ENCODE peak calls at places on chromosomes 7 and 10, in six cellular contexts. One of them, this sample, is unnamed.

GRCh38 chr10:45410489-45410806 is 36.4 kb downstream of the ALOX5 start:
- DNase-seq in IMR-90: no peak
- DNase-seq in Ammon's horn: no peak
- DNase-seq in foreskin fibroblast: no peak
- DNase-seq in H9: no peak
- DNase-seq in NCI-H1417: no peak
- DNase-seq in this sample: no peak

GRCh38 chr10:95327367-95327766 is 36.6 kb upstream of the PDLIM1 start:
- DNase-seq in H9: no peak
- DNase-seq in NCI-H1417: peak
- DNase-seq in foreskin fibroblast: no peak
- DNase-seq in IMR-90: peak
- DNase-seq in Ammon's horn: peak
- DNase-seq in this sample: no peak

GRCh38 chr10:24241536-24241935 is 32.6 kb downstream of the KIAA1217 start:
- DNase-seq in H9: no peak
- DNase-seq in NCI-H1417: no peak
- DNase-seq in IMR-90: no peak
- DNase-seq in Ammon's horn: no peak
- DNase-seq in foreskin fibroblast: no peak
- DNase-seq in this sample: no peak

GRCh38 chr7:96084880-96085551 is 236.9 kb downstream of the SLC25A13 start:
- DNase-seq in Ammon's horn: no peak
- DNase-seq in NCI-H1417: peak
- DNase-seq in IMR-90: peak
- DNase-seq in H9: no peak
- DNase-seq in foreskin fibroblast: peak
- DNase-seq in this sample: no peak

GRCh38 chr7:69564454-69565417 is 33.5 kb upstream of the AUTS2 start:
- DNase-seq in NCI-H1417: peak
- DNase-seq in foreskin fibroblast: no peak
- DNase-seq in H9: peak
- DNase-seq in IMR-90: no peak
- DNase-seq in Ammon's horn: peak
- DNase-seq in this sample: peak

GRCh38 chr10:124142960-124143359 is 49.6 kb upstream of the CHST15 start:
- DNase-seq in IMR-90: no peak
- DNase-seq in foreskin fibroblast: no peak
- DNase-seq in Ammon's horn: no peak
- DNase-seq in NCI-H1417: no peak
- DNase-seq in H9: no peak
- DNase-seq in this sample: no peak

GRCh38 chr7:24245362-24245761 is 38.6 kb upstream of the NPY start:
- DNase-seq in Ammon's horn: no peak
- DNase-seq in foreskin fibroblast: no peak
- DNase-seq in H9: no peak
- DNase-seq in NCI-H1417: no peak
- DNase-seq in IMR-90: no peak
- DNase-seq in this sample: no peak

GRCh38 chr10:10394933-10395658 is 622.6 kb upstream of the CELF2 start:
- DNase-seq in NCI-H1417: no peak
- DNase-seq in foreskin fibroblast: peak
- DNase-seq in Ammon's horn: no peak
- DNase-seq in IMR-90: peak
- DNase-seq in H9: no peak
- DNase-seq in this sample: no peak

GRCh38 chr10:97752956-97753355 is 16.0 kb downstream of the ZFYVE27 start:
- DNase-seq in IMR-90: no peak
- DNase-seq in Ammon's horn: no peak
- DNase-seq in H9: no peak
- DNase-seq in NCI-H1417: no peak
- DNase-seq in foreskin fibroblast: no peak
- DNase-seq in this sample: no peak

GRCh38 chr10:784377-784758 is 94.9 kb upstream of the DIP2C start:
- DNase-seq in Ammon's horn: peak
- DNase-seq in foreskin fibroblast: no peak
- DNase-seq in IMR-90: no peak
- DNase-seq in NCI-H1417: peak
- DNase-seq in H9: peak
- DNase-seq in this sample: peak

GRCh38 chr7:5692112-5692844 is 89.2 kb downstream of the RNF216 start:
- DNase-seq in NCI-H1417: peak
- DNase-seq in IMR-90: peak
- DNase-seq in H9: no peak
- DNase-seq in foreskin fibroblast: peak
- DNase-seq in Ammon's horn: peak
- DNase-seq in this sample: peak

GRCh38 chr10:102616071-102616770 is 28.1 kb upstream of the TRIM8 start:
- DNase-seq in foreskin fibroblast: no peak
- DNase-seq in IMR-90: no peak
- DNase-seq in H9: no peak
- DNase-seq in NCI-H1417: no peak
- DNase-seq in Ammon's horn: no peak
- DNase-seq in this sample: no peak

GRCh38 chr10:84074521-84074920 is 64.8 kb upstream of the GHITM start:
- DNase-seq in Ammon's horn: no peak
- DNase-seq in foreskin fibroblast: no peak
- DNase-seq in NCI-H1417: no peak
- DNase-seq in H9: no peak
- DNase-seq in IMR-90: no peak
- DNase-seq in this sample: no peak

GRCh38 chr7:50367570-50367969 is 63.1 kb downstream of the IKZF1 start:
- DNase-seq in NCI-H1417: no peak
- DNase-seq in Ammon's horn: no peak
- DNase-seq in IMR-90: no peak
- DNase-seq in H9: no peak
- DNase-seq in foreskin fibroblast: no peak
- DNase-seq in this sample: no peak

GRCh38 chr10:72261323-72262018 is 12.3 kb upstream of the DDIT4 start:
- DNase-seq in H9: no peak
- DNase-seq in foreskin fibroblast: no peak
- DNase-seq in NCI-H1417: peak
- DNase-seq in Ammon's horn: peak
- DNase-seq in IMR-90: no peak
- DNase-seq in this sample: no peak

GRCh38 chr7:80330434-80330833 is 181.4 kb downstream of the GNAT3 start:
- DNase-seq in IMR-90: peak
- DNase-seq in foreskin fibroblast: peak
- DNase-seq in H9: no peak
- DNase-seq in NCI-H1417: no peak
- DNase-seq in Ammon's horn: no peak
- DNase-seq in this sample: no peak

GRCh38 chr7:52959878-52960660 is 75.4 kb upstream of the POM121L12 start:
- DNase-seq in IMR-90: no peak
- DNase-seq in foreskin fibroblast: no peak
- DNase-seq in NCI-H1417: no peak
- DNase-seq in H9: no peak
- DNase-seq in Ammon's horn: no peak
- DNase-seq in this sample: no peak